ENCODE peak calls at places on chromosomes 5 and 9, in four cellular contexts. T is esophagus squamous epithelium, V is frontal cortex, D is HTR-8/SVneo. F is an unnamed sample.

GRCh38 chr5:21685016-21685415 is 1168.1 kb downstream of the CDH12 start:
- DNase-seq in T (no peak), V (no peak), D (no peak), F (no peak)

GRCh38 chr5:65102826-65103673 is 334.3 kb downstream of the CWC27 start:
- DNase-seq in T (peak; percentile 4), V (peak; percentile 53), D (no peak), F (peak; percentile 34)

GRCh38 chr9:104900871-104901270 is 27.1 kb downstream of the ABCA1 start:
- DNase-seq in T (no peak), V (no peak), D (no peak), F (no peak)

GRCh38 chr5:79612667-79613190 is 488 bp downstream of the TENT2 start:
- DNase-seq in T (no peak), V (no peak), D (no peak), F (no peak)

GRCh38 chr5:21254161-21254560 is 1266.2 kb upstream of the CDH18 start:
- DNase-seq in T (no peak), V (no peak), D (no peak), F (no peak)

GRCh38 chr5:55847837-55848236 is 3.3 kb upstream of the IL31RA start:
- DNase-seq in T (no peak), V (no peak), D (no peak), F (no peak)

GRCh38 chr9:78468231-78468630 is 171.3 kb downstream of the PSAT1 start:
- DNase-seq in T (no peak), V (no peak), D (no peak), F (no peak)

GRCh38 chr9:105694320-105694847 is at the start of gene TMEM38B:
- DNase-seq in T (no peak), V (peak; percentile 92), D (peak; percentile 85), F (peak; percentile 73)

GRCh38 chr9:86337469-86338107 is 16.6 kb downstream of the TUT7 start:
- DNase-seq in T (no peak), V (no peak), D (no peak), F (no peak)

GRCh38 chr5:100722657-100723056 is 180.4 kb downstream of the ST8SIA4 start:
- DNase-seq in T (no peak), V (no peak), D (no peak), F (no peak)

GRCh38 chr9:133113163-133113927 is 7.7 kb downstream of the RALGDS start:
- DNase-seq in T (no peak), V (no peak), D (no peak), F (no peak)

GRCh38 chr5:174247239-174247638 is 201.7 kb downstream of the NSG2 start:
- DNase-seq in T (no peak), V (no peak), D (no peak), F (no peak)

GRCh38 chr5:113806250-113806649 is 292.8 kb downstream of the YTHDC2 start:
- DNase-seq in T (no peak), V (no peak), D (no peak), F (no peak)

GRCh38 chr9:121201045-121201737 is 478 bp downstream of the RAB14 start:
- DNase-seq in T (no peak), V (peak; percentile 52), D (peak; percentile 8), F (no peak)

GRCh38 chr9:118529624-118530214 is 825.5 kb downstream of the TLR4 start:
- DNase-seq in T (no peak), V (no peak), D (no peak), F (no peak)

GRCh38 chr5:129496410-129496809 is 36.3 kb downstream of the ADAMTS19 start:
- DNase-seq in T (no peak), V (no peak), D (no peak), F (no peak)

GRCh38 chr9:136771907-136772306 is 7.6 kb upstream of the LCN15 start:
- DNase-seq in T (no peak), V (peak; percentile 7), D (no peak), F (no peak)

GRCh38 chr9:99419099-99419498 is 197.0 kb downstream of the SEC61B start:
- DNase-seq in T (no peak), V (no peak), D (no peak), F (no peak)

GRCh38 chr9:87427851-87428506 is 69.7 kb upstream of the DAPK1 start:
- DNase-seq in T (no peak), V (no peak), D (no peak), F (no peak)

GRCh38 chr9:115200711-115201505 is 83.0 kb upstream of the TNC start:
- DNase-seq in T (no peak), V (no peak), D (no peak), F (no peak)

GRCh38 chr9:96564217-96564616 is 55.4 kb downstream of the CDC14B start:
- DNase-seq in T (no peak), V (no peak), D (no peak), F (no peak)

GRCh38 chr5:177128551-177128976 is 5.0 kb upstream of the NSD1 start:
- DNase-seq in T (no peak), V (no peak), D (no peak), F (no peak)

GRCh38 chr5:118468085-118468484 is 520.3 kb downstream of the DTWD2 start:
- DNase-seq in T (no peak), V (no peak), D (no peak), F (no peak)

GRCh38 chr5:40271476-40271875 is 408.2 kb upstream of the PTGER4 start:
- DNase-seq in T (no peak), V (no peak), D (no peak), F (no peak)

GRCh38 chr9:120431268-120431667 is 148.7 kb downstream of the CDK5RAP2 start:
- DNase-seq in T (no peak), V (no peak), D (no peak), F (no peak)

GRCh38 chr5:16568875-16569580 is 47.8 kb downstream of the RETREG1 start:
- DNase-seq in T (no peak), V (peak; percentile 20), D (no peak), F (no peak)

GRCh38 chr5:96662725-96663513 is 743 bp downstream of the CAST start:
- DNase-seq in T (peak; percentile 52), V (peak; percentile 95), D (peak; percentile 93), F (peak; percentile 44)

GRCh38 chr9:127886401-127886972 is 9.0 kb upstream of the AK1 start:
- DNase-seq in T (no peak), V (no peak), D (no peak), F (no peak)

GRCh38 chr9:89801723-89802680 is 197.2 kb downstream of the GADD45G start:
- DNase-seq in T (no peak), V (no peak), D (no peak), F (no peak)

GRCh38 chr9:31140316-31140715 is 1244.1 kb upstream of the ACO1 start:
- DNase-seq in T (no peak), V (no peak), D (no peak), F (no peak)

GRCh38 chr5:84779206-84779605 is 394.5 kb upstream of the EDIL3 start:
- DNase-seq in T (no peak), V (no peak), D (no peak), F (no peak)

GRCh38 chr5:170389250-170389902 is at the start of gene KCNMB1:
- DNase-seq in T (no peak), V (no peak), D (no peak), F (peak; percentile 22)

GRCh38 chr5:51651889-51652288 is 268.6 kb downstream of the ISL1 start:
- DNase-seq in T (no peak), V (no peak), D (peak; percentile 17), F (no peak)

GRCh38 chr5:119275873-119276214 is 80.0 kb upstream of the TNFAIP8 start:
- DNase-seq in T (no peak), V (no peak), D (no peak), F (no peak)